ENCODE peak calls at places on chromosomes 4 and X, in eight cellular contexts. U is breast epithelium, K is suprapubic skin, G is SK-N-SH, W is HepG2, H is HCT116, A is spleen, S is HL-60. X is an unnamed sample.

GRCh38 chrX:37803057-37803456 is 23.2 kb downstream of the CYBB start:
- DNase-seq in U (no peak), K (no peak), G (no peak), W (no peak), H (no peak), A (no peak), S (no peak), X (no peak)

GRCh38 chrX:152206426-152206825 is 68.0 kb upstream of the MAGEA10 start:
- DNase-seq in U (no peak), K (no peak), G (no peak), W (no peak), H (no peak), A (no peak), S (no peak), X (no peak)

GRCh38 chr4:171246948-171247347 is 566.3 kb upstream of the GALNTL6 start:
- DNase-seq in U (no peak), K (no peak), G (no peak), W (no peak), H (no peak), A (no peak), S (no peak), X (no peak)

GRCh38 chr4:89572224-89572858 is 264.6 kb downstream of the SNCA start:
- DNase-seq in U (no peak), K (no peak), G (no peak), W (no peak), H (no peak), A (no peak), S (no peak), X (no peak)

GRCh38 chrX:42708222-42708621 is 69.7 kb downstream of the PPP1R2C start:
- DNase-seq in U (no peak), K (no peak), G (no peak), W (no peak), H (no peak), A (no peak), S (no peak), X (no peak)

GRCh38 chrX:116318672-116319071 is 117.7 kb upstream of the SLC6A14 start:
- DNase-seq in U (no peak), K (no peak), G (no peak), W (no peak), H (no peak), A (no peak), S (no peak), X (peak; percentile 27)

GRCh38 chr4:149553959-149554520 is 261.6 kb downstream of the IQCM start:
- DNase-seq in U (no peak), K (no peak), G (no peak), W (no peak), H (no peak), A (no peak), S (no peak), X (no peak)

GRCh38 chr4:37601527-37601926 is 84.6 kb downstream of the RELL1 start:
- DNase-seq in U (no peak), K (no peak), G (no peak), W (peak; percentile 18), H (no peak), A (no peak), S (peak; percentile 88), X (peak; percentile 68)

GRCh38 chrX:101219840-101220191 is 230 bp downstream of the DRP2 start:
- DNase-seq in U (no peak), K (no peak), G (peak; percentile 20), W (no peak), H (no peak), A (no peak), S (no peak), X (no peak)

GRCh38 chrX:12372111-12372510 is 233.8 kb downstream of the FRMPD4 start:
- DNase-seq in U (no peak), K (no peak), G (no peak), W (no peak), H (no peak), A (no peak), S (no peak), X (no peak)

GRCh38 chr4:69823481-69824186 is 36.3 kb downstream of the SULT1E1 start:
- DNase-seq in U (no peak), K (no peak), G (peak; percentile 5), W (peak; percentile 98), H (peak; percentile 18), A (peak; percentile 73), S (peak; percentile 72), X (peak; percentile 80)

GRCh38 chrX:55593756-55594257 is 29.4 kb upstream of the FOXR2 start:
- DNase-seq in U (no peak), K (no peak), G (peak; percentile 62), W (no peak), H (no peak), A (peak; percentile 33), S (no peak), X (no peak)

GRCh38 chr4:32858971-32859370 is 2138.8 kb downstream of the PCDH7 start:
- DNase-seq in U (no peak), K (no peak), G (no peak), W (no peak), H (peak; percentile 56), A (no peak), S (no peak), X (no peak)

GRCh38 chr4:155943610-155944329 is 9.9 kb downstream of the CTSO start:
- DNase-seq in U (no peak), K (no peak), G (no peak), W (no peak), H (no peak), A (no peak), S (no peak), X (no peak)

GRCh38 chr4:11566440-11567022 is 137.8 kb upstream of the HS3ST1 start:
- DNase-seq in U (no peak), K (no peak), G (no peak), W (no peak), H (no peak), A (no peak), S (no peak), X (no peak)

GRCh38 chrX:47063179-47063578 is 15.1 kb upstream of the RGN start:
- DNase-seq in U (no peak), K (no peak), G (no peak), W (peak; percentile 48), H (no peak), A (no peak), S (no peak), X (no peak)

GRCh38 chrX:13059676-13060499 is 15.5 kb upstream of the FAM9C start:
- DNase-seq in U (no peak), K (no peak), G (no peak), W (no peak), H (peak; percentile 26), A (no peak), S (no peak), X (no peak)

GRCh38 chr4:101599620-101600019 is 190.9 kb upstream of the BANK1 start:
- DNase-seq in U (no peak), K (no peak), G (no peak), W (no peak), H (no peak), A (no peak), S (no peak), X (no peak)

GRCh38 chr4:165761968-165762367 is 111.1 kb upstream of the TLL1 start:
- DNase-seq in U (no peak), K (no peak), G (no peak), W (no peak), H (no peak), A (no peak), S (no peak), X (no peak)

DNA sequence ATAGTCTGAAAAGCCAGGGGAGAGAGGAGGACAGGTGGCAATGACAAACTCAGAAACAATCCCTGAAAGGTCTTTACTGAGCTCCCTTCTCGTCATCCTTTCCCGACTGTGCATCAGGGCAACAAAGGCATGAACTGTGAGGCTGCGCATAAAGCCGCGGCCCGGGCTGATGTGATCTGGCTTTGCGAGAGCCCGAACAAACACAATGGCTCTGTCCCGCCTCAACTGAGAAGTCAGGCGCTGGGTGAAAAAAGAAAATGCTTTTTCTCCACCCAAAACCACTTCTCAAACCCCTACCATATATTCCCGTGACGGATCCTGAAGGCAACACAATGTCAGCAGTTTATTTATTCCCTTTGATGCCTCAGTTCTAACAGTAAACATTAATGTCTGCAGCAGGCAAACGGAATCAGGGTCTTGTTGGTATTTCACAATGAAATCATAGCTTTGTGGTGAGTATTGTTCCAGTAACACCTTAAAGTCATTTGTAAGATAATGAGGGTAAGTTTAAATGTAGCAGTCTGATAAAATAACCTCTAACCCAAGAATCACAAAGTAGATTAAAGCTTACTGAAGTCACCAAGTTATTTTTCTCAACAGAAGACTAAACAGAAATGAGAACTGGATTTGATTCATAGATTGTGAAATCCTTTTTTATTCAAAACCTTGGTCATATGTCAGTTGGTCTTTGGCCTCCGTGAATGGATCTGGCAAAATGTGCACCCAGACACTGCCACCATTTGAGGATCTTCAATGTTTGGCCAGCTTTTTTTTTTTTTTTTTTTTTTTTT is 67.4 kb downstream of the APBB2 start:
- DNase-seq in U (no peak), K (no peak), G (no peak), W (no peak), H (no peak), A (no peak), S (no peak), X (peak; percentile 53)
- TF ChIP-seq POLR2AphosphoS5 in U (no peak), K (no peak), G (no peak), W (no peak), H (no peak), A (no peak), S (no peak), X (peak; percentile 44)

GRCh38 chr4:57044996-57045395 is 65.2 kb downstream of the IGFBP7 start:
- DNase-seq in U (no peak), K (no peak), G (no peak), W (peak; percentile 14), H (no peak), A (no peak), S (no peak), X (no peak)

GRCh38 chr4:57051100-57051499 is 59.1 kb downstream of the IGFBP7 start:
- DNase-seq in U (no peak), K (no peak), G (no peak), W (no peak), H (no peak), A (no peak), S (peak; percentile 33), X (no peak)

GRCh38 chr4:57044279-57044678 is 65.6 kb downstream of the POLR2B start:
- DNase-seq in U (no peak), K (no peak), G (no peak), W (no peak), H (no peak), A (no peak), S (no peak), X (no peak)

GRCh38 chr4:57051524-57051923 is 58.7 kb downstream of the IGFBP7 start:
- DNase-seq in U (no peak), K (no peak), G (no peak), W (no peak), H (no peak), A (no peak), S (no peak), X (no peak)

GRCh38 chr4:57048590-57049304 is 61.4 kb downstream of the IGFBP7 start:
- DNase-seq in U (no peak), K (no peak), G (no peak), W (no peak), H (no peak), A (no peak), S (no peak), X (no peak)
- TF ChIP-seq POLR2AphosphoS5 in U (no peak), K (no peak), G (no peak), W (no peak), H (no peak), A (no peak), S (no peak), X (no peak)

GRCh38 chrX:74535633-74536141 is 78.7 kb downstream of the RLIM start:
- DNase-seq in U (peak; percentile 51), K (peak; percentile 72), G (peak; percentile 50), W (peak; percentile 1), H (no peak), A (peak; percentile 83), S (no peak), X (peak; percentile 63)
- TF ChIP-seq POLR2AphosphoS5 in U (no peak), K (no peak), G (no peak), W (no peak), H (no peak), A (peak; percentile 29), S (no peak), X (peak; percentile 23)

GRCh38 chrX:5991393-5991792 is 237.3 kb downstream of the NLGN4X start:
- DNase-seq in U (no peak), K (no peak), G (no peak), W (no peak), H (no peak), A (no peak), S (no peak), X (no peak)
- TF ChIP-seq POLR2AphosphoS5 in U (no peak), K (no peak), G (no peak), W (no peak), H (no peak), A (no peak), S (no peak), X (no peak)

X was measured in stomach.